ENCODE peak calls at places on chromosomes 16 and 17, in five cellular contexts. J, V, W, C and M are unnamed samples.

GRCh38 chr16:72932677-72933335 is 115.1 kb downstream of the ZFHX3 start:
- DNase-seq in J (no peak), W (no peak), V (no peak), C (no peak), M (no peak)

GRCh38 chr16:75251280-75252048 is at the start of gene BCAR1:
- DNase-seq in W (peak), V (peak), C (peak), J (peak), M (peak)

GRCh38 chr16:73058221-73058615 is 10.3 kb upstream of the ZFHX3 start:
- DNase-seq in C (peak), J (peak), W (no peak), V (no peak), M (peak)

GRCh38 chr17:57380055-57380356 is 123.7 kb downstream of the MSI2 start:
- DNase-seq in J (no peak), C (no peak), W (no peak), V (no peak), M (no peak)

GRCh38 chr17:73401911-73402310 is 90.1 kb upstream of the CDC42EP4 start:
- DNase-seq in J (no peak), C (peak), W (no peak), V (no peak), M (no peak)

GRCh38 chr17:66494023-66494803 is 191.8 kb downstream of the PRKCA start:
- DNase-seq in J (no peak), C (no peak), V (peak), W (no peak), M (no peak)

GRCh38 chr17:57946798-57947358 is 8.3 kb downstream of the CUEDC1 start:
- DNase-seq in W (no peak), C (no peak), V (peak), J (peak), M (peak)

GRCh38 chr17:58960068-58960467 is 146.6 kb downstream of the TRIM37 start:
- DNase-seq in C (no peak), J (peak), W (no peak), V (peak), M (peak)

GRCh38 chr17:45425125-45425983 is 7.3 kb downstream of the ARHGAP27 start:
- DNase-seq in V (peak), J (no peak), W (peak), C (peak), M (no peak)

GRCh38 chr17:32275060-32276042 is 9.7 kb downstream of the RHBDL3 start:
- DNase-seq in C (peak), J (no peak), V (no peak), W (no peak), M (no peak)

GRCh38 chr17:70288540-70289290 is 119.4 kb downstream of the KCNJ2 start:
- DNase-seq in W (no peak), V (no peak), J (no peak), C (no peak), M (no peak)

GRCh38 chr16:4070936-4071335 is 45.3 kb downstream of the ADCY9 start:
- DNase-seq in J (no peak), W (no peak), C (no peak), V (no peak), M (no peak)

GRCh38 chr17:79950711-79951110 is 85.0 kb downstream of the TBC1D16 start:
- DNase-seq in W (no peak), C (no peak), J (no peak), V (no peak), M (no peak)

GRCh38 chr17:41717408-41718286 is 5.5 kb downstream of the GAST start:
- DNase-seq in V (no peak), W (peak), C (no peak), J (no peak), M (no peak)

GRCh38 chr17:64534187-64534586 is 27.4 kb downstream of the CEP95 start:
- DNase-seq in J (no peak), C (no peak), W (no peak), V (no peak), M (no peak)

GRCh38 chr16:1776991-1777374 is 4.0 kb upstream of the MRPS34 start:
- DNase-seq in V (no peak), W (no peak), J (peak), C (no peak), M (no peak)

GRCh38 chr16:89325861-89326471 is 108.5 kb downstream of the ZNF778 start:
- DNase-seq in C (no peak), J (no peak), W (peak), V (peak), M (peak)

GRCh38 chr16:49675417-49675816 is 180.5 kb downstream of the ZNF423 start:
- DNase-seq in V (no peak), J (no peak), C (no peak), W (no peak), M (no peak)

GRCh38 chr17:40605301-40605700 is 40.0 kb upstream of the CCR7 start:
- DNase-seq in J (no peak), W (no peak), C (no peak), V (no peak), M (no peak)

GRCh38 chr16:12089492-12090161 is 113.1 kb downstream of the SNX29 start:
- DNase-seq in V (peak), C (no peak), J (no peak), W (no peak), M (peak)

GRCh38 chr16:57235128-57236092 is 9.6 kb upstream of the ARL2BP start:
- DNase-seq in V (peak), W (no peak), C (no peak), J (peak), M (peak)

GRCh38 chr17:74380086-74380958 is 13.0 kb downstream of the GPR142 start:
- DNase-seq in W (peak), C (no peak), J (no peak), V (no peak), M (no peak)

GRCh38 chr17:69672924-69673323 is 258.4 kb downstream of the MAP2K6 start:
- DNase-seq in W (no peak), V (no peak), J (no peak), C (no peak), M (no peak)

GRCh38 chr16:24988593-24989338 is 26.4 kb downstream of the ARHGAP17 start:
- DNase-seq in W (no peak), J (no peak), C (peak), V (no peak), M (no peak)

GRCh38 chr17:17808706-17809432 is 27.9 kb downstream of the SREBF1 start:
- DNase-seq in V (no peak), J (peak), W (no peak), C (no peak), M (peak)

GRCh38 chr16:11742041-11742535 is 569 bp downstream of the TXNDC11 start:
- DNase-seq in V (no peak), C (no peak), J (no peak), W (peak), M (peak)

GRCh38 chr16:62978451-62978850 is 942.2 kb upstream of the CDH8 start:
- DNase-seq in V (no peak), C (no peak), W (no peak), J (no peak), M (no peak)

GRCh38 chr16:62977876-62978275 is 941.6 kb upstream of the CDH8 start:
- DNase-seq in V (no peak), J (no peak), W (no peak), C (no peak), M (no peak)
- TF ChIP-seq CTCF in V (no peak), J (no peak), W (no peak), C (no peak), M (no peak)

GRCh38 chr16:10039220-10040096 is 142.8 kb downstream of the GRIN2A start:
- DNase-seq in J (peak), W (no peak), V (no peak), C (peak), M (peak)
- TF ChIP-seq CTCF in J (no peak), W (no peak), V (no peak), C (no peak), M (no peak)

GRCh38 chr17:14270508-14270907 is 30.4 kb upstream of the HS3ST3B1 start:
- DNase-seq in J (no peak), V (no peak), C (no peak), W (no peak), M (no peak)

GRCh38 chr17:14269473-14269872 is 31.4 kb upstream of the HS3ST3B1 start:
- DNase-seq in W (no peak), C (no peak), J (no peak), V (no peak), M (no peak)

GRCh38 chr17:14268264-14268663 is 31.6 kb upstream of the CDRT15 start:
- DNase-seq in J (no peak), W (no peak), V (no peak), C (no peak), M (no peak)
- TF ChIP-seq CTCF in J (no peak), W (no peak), V (no peak), C (peak), M (no peak)

GRCh38 chr17:75650874-75651273 is 16.1 kb downstream of the RECQL5 start:
- DNase-seq in W (no peak), J (no peak), V (no peak), C (no peak), M (no peak)

GRCh38 chr17:75658237-75658636 is 8.7 kb downstream of the RECQL5 start:
- DNase-seq in V (no peak), J (no peak), W (no peak), C (no peak), M (no peak)

GRCh38 chr17:75652341-75652740 is 14.6 kb downstream of the RECQL5 start:
- DNase-seq in J (no peak), W (no peak), V (no peak), C (no peak), M (no peak)

GRCh38 chr17:75652934-75653549 is 13.9 kb downstream of the RECQL5 start:
- DNase-seq in C (peak), J (no peak), W (no peak), V (no peak), M (peak)

DNA sequence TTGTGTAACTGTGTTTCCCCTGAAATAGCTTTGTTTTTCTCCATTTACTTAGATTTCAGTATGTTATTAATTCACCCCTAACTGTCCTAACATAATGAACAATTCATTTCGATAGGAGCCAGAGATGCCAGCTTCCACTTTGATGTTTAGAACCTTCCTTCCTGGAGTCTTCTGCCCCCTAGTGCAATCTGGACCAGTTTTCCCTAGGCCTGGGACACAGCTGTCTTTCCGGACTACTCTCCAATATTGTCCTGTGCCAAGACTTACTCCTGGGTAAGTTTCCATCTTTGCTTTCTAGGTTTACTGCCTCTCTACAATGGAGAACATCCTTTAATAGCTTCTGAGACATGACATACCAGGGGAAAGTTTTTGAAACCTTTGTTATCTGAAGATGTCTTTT is 12.8 kb downstream of the RECQL5 start:
- DNase-seq in W (no peak), J (no peak), C (no peak), V (no peak), M (no peak)
- TF ChIP-seq CTCF in W (no peak), J (no peak), C (peak), V (peak), M (no peak)

GRCh38 chr16:69193860-69194259 is 6.9 kb downstream of the SNTB2 start:
- DNase-seq in V (no peak), W (no peak), J (no peak), C (peak), M (no peak)
- TF ChIP-seq CTCF in V (no peak), W (no peak), J (no peak), C (no peak), M (no peak)

GRCh38 chr17:28466521-28467048 is 6.9 kb upstream of the SLC13A2 start:
- DNase-seq in J (no peak), C (peak), W (no peak), V (no peak), M (no peak)

GRCh38 chr17:28466001-28466400 is 7.4 kb upstream of the SLC13A2 start:
- DNase-seq in W (no peak), V (no peak), J (no peak), C (no peak), M (no peak)

GRCh38 chr17:28457890-28458289 is 15.6 kb upstream of the SLC13A2 start:
- DNase-seq in J (no peak), W (no peak), V (no peak), C (no peak), M (no peak)

GRCh38 chr17:28460901-28461300 is 12.5 kb upstream of the SLC13A2 start:
- DNase-seq in C (no peak), J (no peak), W (no peak), V (no peak), M (no peak)
- TF ChIP-seq CTCF in C (no peak), J (no peak), W (no peak), V (no peak), M (no peak)